ENCODE peak calls at places on chromosomes 5 and 9, in six cellular contexts. K is heart right ventricle, U is thyroid gland, P is A673, X is lower leg skin, G is fibroblast of lung. S is an unnamed sample.

GRCh38 chr5:97735209-97735608 is 552.2 kb upstream of the RIOK2 start:
- DNase-seq in X (no peak), P (no peak), U (no peak), K (no peak), G (peak), S (no peak)

GRCh38 chr9:76835571-76836283 is 70.2 kb downstream of the PRUNE2 start:
- DNase-seq in P (no peak), X (no peak), G (peak), K (no peak), U (no peak), S (no peak)

GRCh38 chr5:95904827-95905226 is 56.8 kb downstream of the ELL2 start:
- DNase-seq in G (no peak), X (no peak), K (no peak), P (no peak), U (no peak), S (no peak)

GRCh38 chr5:77843570-77844407 is 67.7 kb upstream of the TBCA start:
- DNase-seq in G (peak), U (peak), P (no peak), X (no peak), K (no peak), S (no peak)

GRCh38 chr9:17799383-17799782 is 220.5 kb downstream of the SH3GL2 start:
- DNase-seq in P (no peak), U (no peak), X (no peak), K (no peak), G (peak), S (no peak)

GRCh38 chr5:9582406-9582805 is 36.5 kb upstream of the SEMA5A start:
- DNase-seq in K (no peak), G (no peak), P (no peak), U (no peak), X (no peak), S (no peak)

GRCh38 chr5:65126192-65126591 is 355.5 kb downstream of the ADAMTS6 start:
- DNase-seq in U (no peak), X (no peak), P (no peak), G (peak), K (no peak), S (no peak)

GRCh38 chr5:64775288-64775687 is 6.6 kb downstream of the CWC27 start:
- DNase-seq in X (no peak), P (no peak), U (no peak), G (no peak), K (no peak), S (no peak)

GRCh38 chr5:130720355-130720754 is 444.7 kb downstream of the HINT1 start:
- DNase-seq in P (peak), U (no peak), G (peak), X (no peak), K (no peak), S (no peak)

GRCh38 chr9:135990468-135991429 is 29.6 kb upstream of the UBAC1 start:
- DNase-seq in P (peak), G (peak), X (no peak), K (peak), U (no peak), S (peak)

GRCh38 chr9:134957165-134957944 is 39.6 kb upstream of the FCN1 start:
- DNase-seq in X (no peak), P (no peak), K (no peak), G (no peak), U (no peak), S (no peak)

GRCh38 chr5:103523319-103523718 is 39.3 kb downstream of the NUDT12 start:
- DNase-seq in X (no peak), G (no peak), U (no peak), P (no peak), K (no peak), S (no peak)

GRCh38 chr5:73985145-73985544 is 359.1 kb downstream of the ARHGEF28 start:
- DNase-seq in U (peak), X (no peak), K (no peak), G (peak), P (peak), S (peak)

GRCh38 chr5:36363776-36364175 is 62.1 kb upstream of the RANBP3L start:
- DNase-seq in P (no peak), U (no peak), K (no peak), G (no peak), X (no peak), S (no peak)

GRCh38 chr9:5838884-5839571 is 6.1 kb upstream of the ERMP1 start:
- DNase-seq in G (peak), U (peak), X (no peak), P (no peak), K (no peak), S (no peak)

GRCh38 chr5:132365213-132365612 is 4.3 kb upstream of the SLC22A5 start:
- DNase-seq in X (no peak), G (peak), P (no peak), K (no peak), U (no peak), S (no peak)

GRCh38 chr5:165871279-165871678 is 2365.9 kb downstream of the MAT2B start:
- DNase-seq in K (no peak), X (no peak), U (no peak), G (no peak), P (no peak), S (no peak)

DNA sequence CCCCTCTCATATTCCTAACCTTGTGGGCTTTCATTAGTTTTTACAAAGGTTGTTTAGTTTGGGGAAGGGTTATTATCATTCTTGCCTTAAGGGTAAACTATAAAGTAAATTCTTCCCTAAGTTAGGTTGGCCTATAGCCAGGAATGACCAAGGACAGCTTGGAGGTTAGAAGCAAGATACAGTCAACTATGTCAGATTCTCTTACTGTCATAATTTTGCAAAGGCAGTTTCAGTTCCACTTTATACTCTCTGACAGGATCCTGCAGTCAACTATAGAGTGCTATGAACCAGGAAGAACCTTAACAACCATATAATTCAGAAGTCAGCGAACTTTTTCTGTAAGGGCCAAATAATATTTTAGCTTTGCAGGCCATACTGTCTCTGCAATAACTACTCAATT is 82.7 kb upstream of the CCNG1 start:
- DNase-seq in P (no peak), X (no peak), G (no peak), K (no peak), U (no peak), S (no peak)
- H3K4me3 ChIP-seq in P (no peak), X (no peak), G (no peak), K (no peak), U (no peak), S (no peak)

GRCh38 chr9:124009835-124010226 is 1.7 kb upstream of the LHX2 start:
- DNase-seq in U (no peak), P (no peak), X (no peak), G (no peak), K (no peak), S (no peak)

GRCh38 chr9:124007468-124008306 is 3.9 kb upstream of the LHX2 start:
- DNase-seq in G (no peak), X (no peak), P (no peak), U (no peak), K (no peak), S (no peak)

GRCh38 chr9:124010303-124010664 is 1.3 kb upstream of the LHX2 start:
- DNase-seq in X (no peak), U (no peak), K (no peak), P (no peak), G (no peak), S (no peak)

GRCh38 chr9:124008307-124008854 is 3.2 kb upstream of the LHX2 start:
- DNase-seq in G (no peak), U (no peak), P (no peak), K (no peak), X (no peak), S (no peak)

GRCh38 chr9:124008855-124009834 is 2.4 kb upstream of the LHX2 start:
- DNase-seq in X (no peak), K (no peak), G (no peak), P (no peak), U (no peak), S (no peak)
- H3K4me3 ChIP-seq in X (no peak), K (peak), G (no peak), P (no peak), U (no peak), S (peak)

GRCh38 chr5:119339344-119339743 is 16.5 kb upstream of the TNFAIP8 start:
- DNase-seq in U (no peak), G (no peak), P (no peak), K (no peak), X (no peak), S (no peak)
- H3K4me3 ChIP-seq in U (no peak), G (no peak), P (no peak), K (no peak), X (no peak), S (no peak)

GRCh38 chr5:141039517-141039916 is 11.7 kb upstream of the PCDHB1 start:
- DNase-seq in K (no peak), X (no peak), G (no peak), P (peak), U (no peak), S (no peak)

GRCh38 chr5:141041427-141041785 is 9.8 kb upstream of the PCDHB1 start:
- DNase-seq in P (no peak), G (no peak), U (no peak), K (no peak), X (no peak), S (no peak)

GRCh38 chr5:141040093-141040762 is 10.9 kb upstream of the PCDHB1 start:
- DNase-seq in P (peak), K (peak), G (no peak), X (no peak), U (peak), S (peak)

GRCh38 chr5:141040763-141041426 is 10.3 kb upstream of the PCDHB1 start:
- DNase-seq in K (peak), P (peak), U (peak), X (peak), G (peak), S (peak)

DNA sequence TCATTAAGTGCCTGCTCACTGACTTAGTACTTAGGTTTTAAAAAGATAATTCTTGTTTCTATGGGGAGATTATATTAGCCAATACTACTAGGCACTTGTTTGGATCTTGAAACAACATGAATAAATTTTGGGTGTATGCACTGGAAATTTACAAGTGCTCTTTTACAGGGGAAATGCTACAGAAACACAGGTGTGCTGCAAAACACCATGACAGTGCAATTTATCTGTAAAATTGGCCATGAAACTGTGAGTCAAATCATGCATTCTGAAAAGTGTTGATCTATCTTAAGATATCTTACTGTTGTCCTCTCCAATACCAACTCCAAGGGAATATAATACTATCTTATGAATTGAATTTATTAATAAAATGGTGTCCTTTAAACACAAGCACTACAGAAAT is 12.1 kb upstream of the PCDHB1 start:
- DNase-seq in P (peak), X (no peak), U (no peak), G (no peak), K (no peak), S (no peak)
- H3K4me3 ChIP-seq in P (no peak), X (no peak), U (no peak), G (no peak), K (no peak), S (no peak)

GRCh38 chr5:179862891-179863290 is 4.3 kb upstream of the MRNIP start:
- DNase-seq in K (no peak), G (no peak), U (no peak), X (no peak), P (no peak), S (no peak)

GRCh38 chr5:179858586-179859427 is at the start of gene MRNIP:
- DNase-seq in X (peak), P (peak), U (peak), K (peak), G (peak), S (peak)

GRCh38 chr5:179858241-179858585 is 404 bp downstream of the MRNIP start:
- DNase-seq in U (peak), X (no peak), K (no peak), G (peak), P (no peak), S (peak)

GRCh38 chr5:179862296-179862695 is 3.7 kb upstream of the MRNIP start:
- DNase-seq in U (no peak), K (no peak), G (no peak), P (no peak), X (no peak), S (no peak)

GRCh38 chr5:179860301-179860700 is 1.7 kb upstream of the MRNIP start:
- DNase-seq in G (no peak), X (no peak), K (no peak), P (no peak), U (no peak), S (no peak)
- H3K4me3 ChIP-seq in G (peak), X (no peak), K (no peak), P (no peak), U (no peak), S (no peak)

GRCh38 chr9:37964740-37965081 is 60.8 kb upstream of the SLC25A51 start:
- DNase-seq in K (no peak), P (no peak), X (no peak), G (no peak), U (no peak), S (no peak)
- H3K4me3 ChIP-seq in K (no peak), P (no peak), X (no peak), G (no peak), U (no peak), S (no peak)